ENCODE peak calls at places on chromosomes 6 and 20, in eight cellular contexts. K is adrenal gland, F is body of pancreas, C is ovary, A is HepG2, S is stomach, L is uterus, N is A549. M is an unnamed sample. For H3K9me3, the result is how much of the 10 kb centered on the place peaks cover.

GRCh38 chr20:45456632-45457031 is 12.9 kb upstream of the WFDC2 start:
- DNase-seq in K (no peak), F (peak), C (no peak), A (peak), S (peak), L (no peak), N (no peak), M (no peak)

GRCh38 chr6:83193747-83194582 is 808 bp downstream of the RWDD2A start:
- DNase-seq in K (peak), F (peak), C (peak), A (peak), S (peak), L (peak), N (peak), M (peak)

GRCh38 chr6:21596379-21597242 is 3.1 kb downstream of the SOX4 start:
- DNase-seq in K (peak), F (peak), C (peak), A (no peak), S (peak), L (peak), N (peak), M (peak)

GRCh38 chr6:87639373-87639772 is 49.4 kb downstream of the ORC3 start:
- DNase-seq in K (no peak), F (no peak), C (no peak), A (no peak), S (no peak), L (no peak), N (no peak), M (no peak)

GRCh38 chr20:32680544-32681174 is 6.9 kb upstream of the C20orf203 start:
- DNase-seq in K (no peak), F (no peak), C (no peak), A (no peak), S (no peak), L (no peak), N (no peak), M (no peak)

GRCh38 chr6:13404115-13404891 is 76.0 kb upstream of the TBC1D7 start:
- DNase-seq in K (no peak), F (no peak), C (no peak), A (no peak), S (no peak), L (no peak), N (no peak), M (no peak)

GRCh38 chr6:50720623-50721022 is 7.3 kb downstream of the TFAP2D start:
- DNase-seq in K (no peak), F (no peak), C (no peak), A (no peak), S (no peak), L (no peak), N (no peak), M (no peak)

GRCh38 chr6:44649365-44650025 is 262.0 kb downstream of the CDC5L start:
- DNase-seq in K (no peak), F (no peak), C (no peak), A (no peak), S (no peak), L (no peak), N (no peak), M (no peak)

GRCh38 chr20:21166801-21167200 is 40.9 kb downstream of the KIZ start:
- DNase-seq in K (no peak), F (no peak), C (no peak), A (no peak), S (no peak), L (no peak), N (no peak), M (no peak)

GRCh38 chr6:27442932-27443331 is 30.0 kb downstream of the ZNF184 start:
- DNase-seq in K (no peak), F (no peak), C (no peak), A (no peak), S (no peak), L (no peak), N (no peak), M (no peak)
- H3K9me3 ChIP-seq in K (under half), F (under half), C (under half), A (half or more), S (half or more), L (under half), N (under half), M (half or more)

DNA sequence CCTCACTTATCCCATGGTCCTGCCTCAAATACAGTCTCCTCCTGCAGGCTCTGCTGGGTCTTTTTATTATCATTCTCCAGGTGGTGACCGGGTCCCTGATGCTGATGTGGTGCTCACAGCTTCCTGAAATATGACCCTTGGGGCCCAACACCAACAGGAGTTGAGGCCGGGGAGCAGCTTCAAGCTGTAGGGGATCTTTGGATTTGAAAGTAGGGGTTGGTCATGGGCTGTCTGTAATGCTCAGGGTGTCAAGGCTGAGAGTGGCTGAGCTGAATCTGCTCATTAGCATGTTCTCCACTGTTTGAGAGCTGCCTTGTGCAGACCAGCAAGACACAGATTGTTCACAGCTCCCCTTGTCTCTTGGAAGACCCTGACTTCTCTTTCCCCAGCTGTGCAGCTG is 35.5 kb downstream of the HLA-F start:
- DNase-seq in K (no peak), F (no peak), C (no peak), A (no peak), S (no peak), L (no peak), N (no peak), M (no peak)
- H3K27ac ChIP-seq in K (no peak), F (no peak), C (no peak), A (no peak), S (no peak), L (no peak), N (no peak), M (no peak)

GRCh38 chr6:146355521-146356100 is 188.0 kb upstream of the RAB32 start:
- DNase-seq in K (no peak), F (no peak), C (no peak), A (no peak), S (no peak), L (no peak), N (no peak), M (no peak)
- TF ChIP-seq POLR2A in K (no peak), F (no peak), C (no peak), A (no peak), S (no peak), L (no peak), N (no peak), M (no peak)

DNA sequence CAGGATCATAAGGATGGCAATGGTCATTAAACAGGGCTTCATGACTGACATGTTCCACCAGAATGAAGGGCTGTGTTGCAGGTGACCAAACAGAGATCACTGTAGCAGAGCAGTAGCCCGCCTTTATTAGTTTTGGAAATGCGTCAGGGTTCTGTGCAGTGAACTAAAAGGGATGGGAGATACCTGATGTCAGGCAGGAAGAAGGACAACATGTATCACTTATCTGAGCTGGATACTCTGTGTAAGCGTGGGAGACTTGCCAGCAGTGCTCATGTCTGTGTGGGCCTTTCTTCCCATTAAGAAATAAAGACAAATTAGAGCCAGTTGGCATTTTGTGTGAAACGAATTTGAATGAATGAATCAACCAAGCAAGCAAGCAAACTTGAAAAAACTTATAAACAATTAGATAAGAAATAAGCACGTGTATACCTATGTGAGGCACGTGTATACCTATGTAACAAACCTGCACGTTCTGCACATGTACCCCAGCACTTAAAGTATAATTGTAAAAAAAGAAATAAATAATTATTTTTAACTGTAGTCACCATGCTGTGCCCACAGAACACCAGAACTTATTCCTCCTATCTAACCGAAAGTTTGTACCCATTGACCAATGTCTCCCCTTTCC is at the start of gene DEFB116:
- DNase-seq in K (no peak), F (no peak), C (no peak), A (no peak), S (no peak), L (no peak), N (no peak), M (no peak)
- H3K9me3 ChIP-seq in K (under half), F (under half), C (under half), A (under half), S (under half), L (under half), N (under half), M (under half)

M was measured in spleen.